ENCODE peak calls at places on chromosome 11, in seven cellular contexts. Y, L, G, K, M, T and S are unnamed samples.

GRCh38 chr11:91871791-91872190 is 352.8 kb upstream of the FAT3 start:
- DNase-seq in Y (no peak), L (no peak), G (no peak), K (no peak), M (no peak), T (no peak), S (no peak)

GRCh38 chr11:91798240-91798639 is 426.4 kb upstream of the FAT3 start:
- DNase-seq in Y (no peak), L (no peak), G (no peak), K (no peak), M (no peak), T (no peak), S (no peak)

GRCh38 chr11:87239001-87239400 is 201.3 kb downstream of the TMEM135 start:
- DNase-seq in Y (no peak), L (no peak), G (no peak), K (no peak), M (no peak), T (no peak), S (no peak)

GRCh38 chr11:862704-863388 is 20.2 kb downstream of the TSPAN4 start:
- DNase-seq in Y (no peak), L (no peak), G (no peak), K (no peak), M (no peak), T (no peak), S (no peak)

GRCh38 chr11:88352139-88352538 is 14.6 kb upstream of the CTSC start:
- DNase-seq in Y (no peak), L (no peak), G (no peak), K (no peak), M (no peak), T (no peak), S (no peak)

GRCh38 chr11:108890482-108891092 is 225.7 kb downstream of the DDX10 start:
- DNase-seq in Y (no peak), L (no peak), G (no peak), K (no peak), M (no peak), T (no peak), S (no peak)

GRCh38 chr11:85595285-85595884 is 31.8 kb downstream of the DLG2 start:
- DNase-seq in Y (peak), L (peak), G (no peak), K (peak), M (no peak), T (peak), S (no peak)

GRCh38 chr11:87263979-87264378 is 226.2 kb downstream of the TMEM135 start:
- DNase-seq in Y (no peak), L (no peak), G (no peak), K (no peak), M (no peak), T (no peak), S (no peak)